ENCODE peak calls at places on chromosomes 16 and 17, in seven cellular contexts. One of them, this sample, is unnamed.

GRCh38 chr17:77924757-77925336 is 33.7 kb upstream of the TNRC6C start:
- DNase-seq in lower leg skin: no peak
- DNase-seq in GM04504: no peak
- DNase-seq in activated CD4-positive, alpha-beta T cell treated with anti-CD3 and anti-CD28 coated beads, Interleukin-2, amount 50 U/mL, for 1 hour: no peak
- DNase-seq in neural crest cell: no peak
- DNase-seq in NCI-H1436: no peak
- DNase-seq in NCI-H1417: peak; percentile 19
- DNase-seq in this sample: peak; percentile 86

GRCh38 chr17:62750502-62751349 is 57.4 kb downstream of the MARCHF10 start:
- DNase-seq in lower leg skin: no peak
- DNase-seq in GM04504: no peak
- DNase-seq in activated CD4-positive, alpha-beta T cell treated with anti-CD3 and anti-CD28 coated beads, Interleukin-2, amount 50 U/mL, for 1 hour: no peak
- DNase-seq in neural crest cell: no peak
- DNase-seq in NCI-H1436: no peak
- DNase-seq in NCI-H1417: no peak
- DNase-seq in this sample: no peak

GRCh38 chr16:16014329-16015224 is 65.2 kb downstream of the ABCC1 start:
- DNase-seq in lower leg skin: no peak
- DNase-seq in GM04504: no peak
- DNase-seq in activated CD4-positive, alpha-beta T cell treated with anti-CD3 and anti-CD28 coated beads, Interleukin-2, amount 50 U/mL, for 1 hour: no peak
- DNase-seq in neural crest cell: no peak
- DNase-seq in NCI-H1436: peak; percentile 53
- DNase-seq in NCI-H1417: peak; percentile 4
- DNase-seq in this sample: no peak

GRCh38 chr17:45311762-45312476 is 4.9 kb downstream of the MAP3K14 start:
- DNase-seq in lower leg skin: no peak
- DNase-seq in GM04504: no peak
- DNase-seq in activated CD4-positive, alpha-beta T cell treated with anti-CD3 and anti-CD28 coated beads, Interleukin-2, amount 50 U/mL, for 1 hour: peak; percentile 61
- DNase-seq in neural crest cell: no peak
- DNase-seq in NCI-H1436: no peak
- DNase-seq in NCI-H1417: no peak
- DNase-seq in this sample: no peak

GRCh38 chr17:55263565-55264272 is 1.0 kb upstream of the HLF start:
- DNase-seq in lower leg skin: no peak
- DNase-seq in GM04504: no peak
- DNase-seq in activated CD4-positive, alpha-beta T cell treated with anti-CD3 and anti-CD28 coated beads, Interleukin-2, amount 50 U/mL, for 1 hour: peak; percentile 8
- DNase-seq in neural crest cell: no peak
- DNase-seq in NCI-H1436: no peak
- DNase-seq in NCI-H1417: no peak
- DNase-seq in this sample: no peak

GRCh38 chr16:13291934-13292333 is 390.5 kb downstream of the SHISA9 start:
- DNase-seq in lower leg skin: no peak
- DNase-seq in GM04504: no peak
- DNase-seq in activated CD4-positive, alpha-beta T cell treated with anti-CD3 and anti-CD28 coated beads, Interleukin-2, amount 50 U/mL, for 1 hour: no peak
- DNase-seq in neural crest cell: peak; percentile 18
- DNase-seq in NCI-H1436: no peak
- DNase-seq in NCI-H1417: no peak
- DNase-seq in this sample: no peak

GRCh38 chr17:781920-782731 is at the start of the genes GLOD4 and MRM3:
- DNase-seq in lower leg skin: peak; percentile 93
- DNase-seq in GM04504: peak; percentile 76
- DNase-seq in activated CD4-positive, alpha-beta T cell treated with anti-CD3 and anti-CD28 coated beads, Interleukin-2, amount 50 U/mL, for 1 hour: peak; percentile 94
- DNase-seq in neural crest cell: peak; percentile 90
- DNase-seq in NCI-H1436: peak; percentile 84
- DNase-seq in NCI-H1417: peak; percentile 79
- DNase-seq in this sample: no peak

GRCh38 chr16:30069575-30070462 is 4.3 kb downstream of the ALDOA start:
- DNase-seq in lower leg skin: no peak
- DNase-seq in GM04504: no peak
- DNase-seq in activated CD4-positive, alpha-beta T cell treated with anti-CD3 and anti-CD28 coated beads, Interleukin-2, amount 50 U/mL, for 1 hour: no peak
- DNase-seq in neural crest cell: no peak
- DNase-seq in NCI-H1436: no peak
- DNase-seq in NCI-H1417: no peak
- DNase-seq in this sample: no peak

GRCh38 chr17:77523562-77523961 is 382.8 kb downstream of the SEC14L1 start:
- DNase-seq in lower leg skin: no peak
- DNase-seq in GM04504: no peak
- DNase-seq in activated CD4-positive, alpha-beta T cell treated with anti-CD3 and anti-CD28 coated beads, Interleukin-2, amount 50 U/mL, for 1 hour: no peak
- DNase-seq in neural crest cell: no peak
- DNase-seq in NCI-H1436: no peak
- DNase-seq in NCI-H1417: no peak
- DNase-seq in this sample: no peak

GRCh38 chr16:10965440-10966039 is 21.2 kb downstream of the CLEC16A start:
- DNase-seq in lower leg skin: no peak
- DNase-seq in GM04504: no peak
- DNase-seq in activated CD4-positive, alpha-beta T cell treated with anti-CD3 and anti-CD28 coated beads, Interleukin-2, amount 50 U/mL, for 1 hour: no peak
- DNase-seq in neural crest cell: no peak
- DNase-seq in NCI-H1436: no peak
- DNase-seq in NCI-H1417: peak; percentile 22
- DNase-seq in this sample: no peak

GRCh38 chr16:87721622-87722565 is 43.9 kb downstream of the KLHDC4 start:
- DNase-seq in lower leg skin: no peak
- DNase-seq in GM04504: no peak
- DNase-seq in activated CD4-positive, alpha-beta T cell treated with anti-CD3 and anti-CD28 coated beads, Interleukin-2, amount 50 U/mL, for 1 hour: no peak
- DNase-seq in neural crest cell: no peak
- DNase-seq in NCI-H1436: no peak
- DNase-seq in NCI-H1417: no peak
- DNase-seq in this sample: no peak

GRCh38 chr17:35804658-35805192 is 4.6 kb upstream of the TAF15 start:
- DNase-seq in lower leg skin: peak; percentile 55
- DNase-seq in GM04504: peak; percentile 79
- DNase-seq in activated CD4-positive, alpha-beta T cell treated with anti-CD3 and anti-CD28 coated beads, Interleukin-2, amount 50 U/mL, for 1 hour: no peak
- DNase-seq in neural crest cell: peak; percentile 25
- DNase-seq in NCI-H1436: peak; percentile 84
- DNase-seq in NCI-H1417: peak; percentile 53
- DNase-seq in this sample: peak; percentile 89

GRCh38 chr17:45353047-45353446 is 36.2 kb upstream of the MAP3K14 start:
- DNase-seq in lower leg skin: no peak
- DNase-seq in GM04504: no peak
- DNase-seq in activated CD4-positive, alpha-beta T cell treated with anti-CD3 and anti-CD28 coated beads, Interleukin-2, amount 50 U/mL, for 1 hour: no peak
- DNase-seq in neural crest cell: no peak
- DNase-seq in NCI-H1436: no peak
- DNase-seq in NCI-H1417: no peak
- DNase-seq in this sample: no peak

GRCh38 chr17:44442806-44443205 is 53.4 kb upstream of the ITGA2B start:
- DNase-seq in lower leg skin: no peak
- DNase-seq in GM04504: no peak
- DNase-seq in activated CD4-positive, alpha-beta T cell treated with anti-CD3 and anti-CD28 coated beads, Interleukin-2, amount 50 U/mL, for 1 hour: no peak
- DNase-seq in neural crest cell: no peak
- DNase-seq in NCI-H1436: no peak
- DNase-seq in NCI-H1417: no peak
- DNase-seq in this sample: no peak

GRCh38 chr17:18033442-18034099 is 5.4 kb downstream of the ATPAF2 start:
- DNase-seq in lower leg skin: peak; percentile 68
- DNase-seq in GM04504: no peak
- DNase-seq in activated CD4-positive, alpha-beta T cell treated with anti-CD3 and anti-CD28 coated beads, Interleukin-2, amount 50 U/mL, for 1 hour: peak; percentile 30
- DNase-seq in neural crest cell: peak; percentile 25
- DNase-seq in NCI-H1436: peak; percentile 87
- DNase-seq in NCI-H1417: peak; percentile 57
- DNase-seq in this sample: peak; percentile 40

GRCh38 chr17:6094453-6094852 is 24.3 kb downstream of the WSCD1 start:
- DNase-seq in lower leg skin: no peak
- DNase-seq in GM04504: no peak
- DNase-seq in activated CD4-positive, alpha-beta T cell treated with anti-CD3 and anti-CD28 coated beads, Interleukin-2, amount 50 U/mL, for 1 hour: no peak
- DNase-seq in neural crest cell: no peak
- DNase-seq in NCI-H1436: no peak
- DNase-seq in NCI-H1417: no peak
- DNase-seq in this sample: no peak

GRCh38 chr17:49486012-49486641 is 9.0 kb upstream of the NGFR start:
- DNase-seq in lower leg skin: no peak
- DNase-seq in GM04504: no peak
- DNase-seq in activated CD4-positive, alpha-beta T cell treated with anti-CD3 and anti-CD28 coated beads, Interleukin-2, amount 50 U/mL, for 1 hour: no peak
- DNase-seq in neural crest cell: no peak
- DNase-seq in NCI-H1436: peak; percentile 48
- DNase-seq in NCI-H1417: peak; percentile 57
- DNase-seq in this sample: peak; percentile 96

GRCh38 chr17:42132941-42133340 is 10.3 kb downstream of the HSPB9 start:
- DNase-seq in lower leg skin: peak; percentile 65
- DNase-seq in GM04504: peak; percentile 71
- DNase-seq in activated CD4-positive, alpha-beta T cell treated with anti-CD3 and anti-CD28 coated beads, Interleukin-2, amount 50 U/mL, for 1 hour: no peak
- DNase-seq in neural crest cell: no peak
- DNase-seq in NCI-H1436: no peak
- DNase-seq in NCI-H1417: peak; percentile 86
- DNase-seq in this sample: no peak

GRCh38 chr16:73093146-73094144 is 45.5 kb upstream of the ZFHX3 start:
- DNase-seq in lower leg skin: no peak
- DNase-seq in GM04504: no peak
- DNase-seq in activated CD4-positive, alpha-beta T cell treated with anti-CD3 and anti-CD28 coated beads, Interleukin-2, amount 50 U/mL, for 1 hour: no peak
- DNase-seq in neural crest cell: no peak
- DNase-seq in NCI-H1436: no peak
- DNase-seq in NCI-H1417: no peak
- DNase-seq in this sample: no peak

GRCh38 chr17:61669522-61669921 is 78.5 kb upstream of the NACA2 start:
- DNase-seq in lower leg skin: no peak
- DNase-seq in GM04504: no peak
- DNase-seq in activated CD4-positive, alpha-beta T cell treated with anti-CD3 and anti-CD28 coated beads, Interleukin-2, amount 50 U/mL, for 1 hour: no peak
- DNase-seq in neural crest cell: no peak
- DNase-seq in NCI-H1436: peak; percentile 89
- DNase-seq in NCI-H1417: no peak
- DNase-seq in this sample: no peak

GRCh38 chr16:5062790-5063765 is 2.7 kb downstream of the C16orf89 start:
- DNase-seq in lower leg skin: no peak
- DNase-seq in GM04504: no peak
- DNase-seq in activated CD4-positive, alpha-beta T cell treated with anti-CD3 and anti-CD28 coated beads, Interleukin-2, amount 50 U/mL, for 1 hour: no peak
- DNase-seq in neural crest cell: no peak
- DNase-seq in NCI-H1436: no peak
- DNase-seq in NCI-H1417: no peak
- DNase-seq in this sample: no peak

GRCh38 chr16:88896238-88897065 is 30.0 kb upstream of the PABPN1L start:
- DNase-seq in lower leg skin: no peak
- DNase-seq in GM04504: no peak
- DNase-seq in activated CD4-positive, alpha-beta T cell treated with anti-CD3 and anti-CD28 coated beads, Interleukin-2, amount 50 U/mL, for 1 hour: no peak
- DNase-seq in neural crest cell: no peak
- DNase-seq in NCI-H1436: no peak
- DNase-seq in NCI-H1417: no peak
- DNase-seq in this sample: no peak

This sample was measured in iPS DF 19.7.